ENCODE peak calls at places on chromosomes 7 and 10, in five cellular contexts. P, V, H, I and J are unnamed samples.
A peak's percentile ranks its signal among the peaks of the same experiment; 100 is the strongest.

GRCh38 chr7:19665399-19666008 is 43.3 kb downstream of the POLR1F start:
- DNase-seq in H (peak; percentile 7), I (peak; percentile 58), P (no peak), V (no peak), J (peak; percentile 12)

GRCh38 chr10:11164806-11165590 is 147.3 kb downstream of the CELF2 start:
- DNase-seq in I (peak; percentile 93), P (peak; percentile 72), H (no peak), V (peak; percentile 50), J (no peak)

GRCh38 chr10:111646021-111646420 is 537.5 kb downstream of the GPAM start:
- DNase-seq in H (no peak), P (no peak), I (peak; percentile 42), V (no peak), J (no peak)

GRCh38 chr10:132921086-132921485 is 21.3 kb downstream of the CFAP46 start:
- DNase-seq in I (no peak), H (no peak), V (no peak), P (no peak), J (no peak)

GRCh38 chr7:21717323-21717722 is 174.5 kb downstream of the DNAH11 start:
- DNase-seq in V (no peak), I (no peak), P (no peak), H (no peak), J (no peak)

GRCh38 chr7:42080831-42081230 is 156.2 kb downstream of the GLI3 start:
- DNase-seq in V (no peak), P (peak; percentile 47), I (no peak), H (no peak), J (no peak)

GRCh38 chr10:36494386-36494785 is 631.0 kb upstream of the ANKRD30A start:
- DNase-seq in I (peak; percentile 94), V (no peak), P (no peak), H (no peak), J (no peak)

GRCh38 chr7:26426096-26426495 is 134.4 kb downstream of the SNX10 start:
- DNase-seq in H (no peak), I (no peak), P (no peak), V (no peak), J (no peak)